ENCODE peak calls at places on chromosomes 13 and 19, in eight cellular contexts. One of them, this sample, is unnamed.

GRCh38 chr13:51760592-51760991 is 43.4 kb downstream of the DHRS12 start:
- DNase-seq in ascending aorta: peak; percentile 87
- DNase-seq in uterus: no peak
- DNase-seq in neuronal stem cell: no peak
- DNase-seq in neural progenitor cell: no peak
- DNase-seq in lower lobe of right lung: no peak
- DNase-seq in pancreas: no peak
- DNase-seq in esophagus squamous epithelium: no peak
- DNase-seq in this sample: no peak

GRCh38 chr19:49677232-49677881 is at the start of gene PRMT1:
- DNase-seq in neuronal stem cell: no peak
- DNase-seq in lower lobe of right lung: no peak
- DNase-seq in esophagus squamous epithelium: no peak
- DNase-seq in neural progenitor cell: no peak
- DNase-seq in pancreas: no peak
- DNase-seq in ascending aorta: no peak
- DNase-seq in uterus: no peak
- DNase-seq in this sample: no peak

GRCh38 chr13:78600317-78600899 is 2.9 kb downstream of the POU4F1 start:
- DNase-seq in esophagus squamous epithelium: no peak
- DNase-seq in lower lobe of right lung: no peak
- DNase-seq in neuronal stem cell: peak; percentile 29
- DNase-seq in pancreas: no peak
- DNase-seq in ascending aorta: no peak
- DNase-seq in uterus: no peak
- DNase-seq in neural progenitor cell: peak; percentile 31
- DNase-seq in this sample: no peak

GRCh38 chr19:46955114-46955812 is 64.4 kb upstream of the NPAS1 start:
- DNase-seq in uterus: no peak
- DNase-seq in lower lobe of right lung: no peak
- DNase-seq in esophagus squamous epithelium: no peak
- DNase-seq in ascending aorta: no peak
- DNase-seq in neuronal stem cell: no peak
- DNase-seq in neural progenitor cell: no peak
- DNase-seq in pancreas: no peak
- DNase-seq in this sample: peak; percentile 52

GRCh38 chr19:29772696-29773095 is 39.1 kb upstream of the CCNE1 start:
- DNase-seq in esophagus squamous epithelium: no peak
- DNase-seq in ascending aorta: no peak
- DNase-seq in lower lobe of right lung: no peak
- DNase-seq in neural progenitor cell: no peak
- DNase-seq in pancreas: no peak
- DNase-seq in neuronal stem cell: no peak
- DNase-seq in uterus: no peak
- DNase-seq in this sample: no peak

GRCh38 chr19:28454083-28454482 is 758.9 kb downstream of the UQCRFS1 start:
- DNase-seq in uterus: no peak
- DNase-seq in lower lobe of right lung: no peak
- DNase-seq in esophagus squamous epithelium: no peak
- DNase-seq in pancreas: no peak
- DNase-seq in neural progenitor cell: no peak
- DNase-seq in ascending aorta: no peak
- DNase-seq in neuronal stem cell: no peak
- DNase-seq in this sample: no peak

GRCh38 chr19:6802336-6803035 is 30.0 kb downstream of the VAV1 start:
- DNase-seq in ascending aorta: peak; percentile 72
- DNase-seq in neural progenitor cell: peak; percentile 7
- DNase-seq in uterus: no peak
- DNase-seq in lower lobe of right lung: peak; percentile 76
- DNase-seq in pancreas: no peak
- DNase-seq in neuronal stem cell: no peak
- DNase-seq in esophagus squamous epithelium: peak; percentile 21
- DNase-seq in this sample: peak; percentile 72

GRCh38 chr13:35163674-35164073 is 221.6 kb downstream of the NBEA start:
- DNase-seq in neural progenitor cell: no peak
- DNase-seq in uterus: no peak
- DNase-seq in neuronal stem cell: no peak
- DNase-seq in ascending aorta: no peak
- DNase-seq in esophagus squamous epithelium: no peak
- DNase-seq in pancreas: no peak
- DNase-seq in lower lobe of right lung: no peak
- DNase-seq in this sample: no peak

GRCh38 chr19:30224689-30225606 is 147.2 kb upstream of the ZNF536 start:
- DNase-seq in pancreas: peak; percentile 36
- DNase-seq in ascending aorta: no peak
- DNase-seq in esophagus squamous epithelium: no peak
- DNase-seq in neural progenitor cell: peak; percentile 64
- DNase-seq in lower lobe of right lung: no peak
- DNase-seq in neuronal stem cell: no peak
- DNase-seq in uterus: no peak
- DNase-seq in this sample: no peak

GRCh38 chr19:45508931-45509691 is 1.8 kb downstream of the VASP start:
- DNase-seq in esophagus squamous epithelium: no peak
- DNase-seq in uterus: peak; percentile 82
- DNase-seq in pancreas: peak; percentile 86
- DNase-seq in neuronal stem cell: peak; percentile 37
- DNase-seq in lower lobe of right lung: peak; percentile 84
- DNase-seq in neural progenitor cell: peak; percentile 77
- DNase-seq in ascending aorta: peak; percentile 93
- DNase-seq in this sample: peak; percentile 15

GRCh38 chr19:995051-995827 is 5.0 kb upstream of the GRIN3B start:
- DNase-seq in pancreas: peak; percentile 88
- DNase-seq in neuronal stem cell: no peak
- DNase-seq in ascending aorta: no peak
- DNase-seq in uterus: no peak
- DNase-seq in esophagus squamous epithelium: no peak
- DNase-seq in neural progenitor cell: no peak
- DNase-seq in lower lobe of right lung: peak; percentile 78
- DNase-seq in this sample: no peak

GRCh38 chr19:15379996-15380647 is 535 bp upstream of the AKAP8 start:
- DNase-seq in esophagus squamous epithelium: no peak
- DNase-seq in uterus: no peak
- DNase-seq in lower lobe of right lung: no peak
- DNase-seq in neuronal stem cell: no peak
- DNase-seq in pancreas: peak; percentile 82
- DNase-seq in ascending aorta: peak; percentile 73
- DNase-seq in neural progenitor cell: no peak
- DNase-seq in this sample: no peak

GRCh38 chr19:3983542-3983914 is 1.7 kb downstream of the EEF2 start:
- DNase-seq in neural progenitor cell: no peak
- DNase-seq in neuronal stem cell: no peak
- DNase-seq in pancreas: no peak
- DNase-seq in lower lobe of right lung: no peak
- DNase-seq in ascending aorta: no peak
- DNase-seq in uterus: no peak
- DNase-seq in esophagus squamous epithelium: no peak
- DNase-seq in this sample: no peak

GRCh38 chr13:108342369-108343289 is 73.1 kb downstream of the TNFSF13B start:
- DNase-seq in neuronal stem cell: peak; percentile 14
- DNase-seq in uterus: no peak
- DNase-seq in neural progenitor cell: peak; percentile 58
- DNase-seq in lower lobe of right lung: no peak
- DNase-seq in ascending aorta: no peak
- DNase-seq in esophagus squamous epithelium: no peak
- DNase-seq in pancreas: no peak
- DNase-seq in this sample: no peak

GRCh38 chr19:17522988-17523872 is 11.8 kb downstream of the PGLS start:
- DNase-seq in ascending aorta: peak; percentile 72
- DNase-seq in pancreas: no peak
- DNase-seq in lower lobe of right lung: peak; percentile 85
- DNase-seq in uterus: no peak
- DNase-seq in neural progenitor cell: no peak
- DNase-seq in neuronal stem cell: no peak
- DNase-seq in esophagus squamous epithelium: peak; percentile 55
- DNase-seq in this sample: no peak

GRCh38 chr19:30557927-30558557 is 185.9 kb downstream of the ZNF536 start:
- DNase-seq in uterus: no peak
- DNase-seq in lower lobe of right lung: no peak
- DNase-seq in neural progenitor cell: no peak
- DNase-seq in ascending aorta: no peak
- DNase-seq in neuronal stem cell: peak; percentile 5
- DNase-seq in pancreas: no peak
- DNase-seq in esophagus squamous epithelium: no peak
- DNase-seq in this sample: no peak

GRCh38 chr19:5947435-5947834 is 30.5 kb downstream of the RANBP3 start:
- DNase-seq in pancreas: peak; percentile 32
- DNase-seq in neural progenitor cell: no peak
- DNase-seq in esophagus squamous epithelium: no peak
- DNase-seq in neuronal stem cell: no peak
- DNase-seq in ascending aorta: peak; percentile 79
- DNase-seq in uterus: peak; percentile 81
- DNase-seq in lower lobe of right lung: peak; percentile 80
- DNase-seq in this sample: no peak

GRCh38 chr19:58002384-58003152 is at the start of gene ZNF606:
- DNase-seq in ascending aorta: peak; percentile 90
- DNase-seq in uterus: peak; percentile 86
- DNase-seq in neuronal stem cell: peak; percentile 85
- DNase-seq in esophagus squamous epithelium: peak; percentile 18
- DNase-seq in neural progenitor cell: peak; percentile 96
- DNase-seq in lower lobe of right lung: peak; percentile 93
- DNase-seq in pancreas: peak; percentile 95
- DNase-seq in this sample: peak; percentile 76

GRCh38 chr19:49223472-49223871 is 65.9 kb downstream of the TRPM4 start:
- DNase-seq in lower lobe of right lung: no peak
- DNase-seq in pancreas: no peak
- DNase-seq in ascending aorta: no peak
- DNase-seq in neural progenitor cell: no peak
- DNase-seq in neuronal stem cell: no peak
- DNase-seq in esophagus squamous epithelium: no peak
- DNase-seq in uterus: no peak
- DNase-seq in this sample: no peak

GRCh38 chr13:60099631-60100420 is 63.9 kb downstream of the DIAPH3 start:
- DNase-seq in uterus: no peak
- DNase-seq in pancreas: no peak
- DNase-seq in neuronal stem cell: no peak
- DNase-seq in lower lobe of right lung: no peak
- DNase-seq in ascending aorta: no peak
- DNase-seq in esophagus squamous epithelium: no peak
- DNase-seq in neural progenitor cell: no peak
- DNase-seq in this sample: no peak

GRCh38 chr19:6056801-6057650 is 53.3 kb downstream of the RFX2 start:
- DNase-seq in neuronal stem cell: no peak
- DNase-seq in esophagus squamous epithelium: no peak
- DNase-seq in ascending aorta: peak; percentile 94
- DNase-seq in lower lobe of right lung: peak; percentile 79
- DNase-seq in pancreas: peak; percentile 38
- DNase-seq in uterus: peak; percentile 87
- DNase-seq in neural progenitor cell: no peak
- DNase-seq in this sample: no peak

GRCh38 chr13:38868399-38868798 is 122.2 kb downstream of the STOML3 start:
- DNase-seq in lower lobe of right lung: no peak
- DNase-seq in pancreas: no peak
- DNase-seq in neuronal stem cell: no peak
- DNase-seq in esophagus squamous epithelium: no peak
- DNase-seq in uterus: no peak
- DNase-seq in neural progenitor cell: no peak
- DNase-seq in ascending aorta: no peak
- DNase-seq in this sample: no peak

GRCh38 chr13:95553614-95554385 is 1.3 kb downstream of the CLDN10 start:
- DNase-seq in esophagus squamous epithelium: no peak
- DNase-seq in neuronal stem cell: no peak
- DNase-seq in lower lobe of right lung: peak; percentile 48
- DNase-seq in pancreas: peak; percentile 66
- DNase-seq in uterus: no peak
- DNase-seq in neural progenitor cell: peak; percentile 55
- DNase-seq in ascending aorta: no peak
- DNase-seq in this sample: no peak

GRCh38 chr13:52141299-52141698 is 12.4 kb upstream of the NEK5 start:
- DNase-seq in pancreas: no peak
- DNase-seq in uterus: no peak
- DNase-seq in ascending aorta: no peak
- DNase-seq in neural progenitor cell: no peak
- DNase-seq in neuronal stem cell: no peak
- DNase-seq in lower lobe of right lung: no peak
- DNase-seq in esophagus squamous epithelium: no peak
- DNase-seq in this sample: no peak

GRCh38 chr13:46663216-46663615 is 110.2 kb downstream of the LRCH1 start:
- DNase-seq in ascending aorta: no peak
- DNase-seq in neural progenitor cell: no peak
- DNase-seq in pancreas: no peak
- DNase-seq in esophagus squamous epithelium: no peak
- DNase-seq in uterus: no peak
- DNase-seq in neuronal stem cell: no peak
- DNase-seq in lower lobe of right lung: no peak
- DNase-seq in this sample: no peak
- H3K4me1 ChIP-seq in ascending aorta: peaks cover 8% of the 10 kb centered on the region
- H3K4me1 ChIP-seq in neural progenitor cell: peaks cover 37% of the 10 kb centered on the region
- H3K4me1 ChIP-seq in pancreas: peaks cover 13% of the 10 kb centered on the region
- H3K4me1 ChIP-seq in esophagus squamous epithelium: no peaks in the 10 kb centered on the region
- H3K4me1 ChIP-seq in uterus: peaks cover 12% of the 10 kb centered on the region
- H3K4me1 ChIP-seq in neuronal stem cell: peaks cover 17% of the 10 kb centered on the region
- H3K4me1 ChIP-seq in lower lobe of right lung: peaks cover 67% of the 10 kb centered on the region
- H3K4me1 ChIP-seq in this sample: peaks cover 13% of the 10 kb centered on the region

DNA sequence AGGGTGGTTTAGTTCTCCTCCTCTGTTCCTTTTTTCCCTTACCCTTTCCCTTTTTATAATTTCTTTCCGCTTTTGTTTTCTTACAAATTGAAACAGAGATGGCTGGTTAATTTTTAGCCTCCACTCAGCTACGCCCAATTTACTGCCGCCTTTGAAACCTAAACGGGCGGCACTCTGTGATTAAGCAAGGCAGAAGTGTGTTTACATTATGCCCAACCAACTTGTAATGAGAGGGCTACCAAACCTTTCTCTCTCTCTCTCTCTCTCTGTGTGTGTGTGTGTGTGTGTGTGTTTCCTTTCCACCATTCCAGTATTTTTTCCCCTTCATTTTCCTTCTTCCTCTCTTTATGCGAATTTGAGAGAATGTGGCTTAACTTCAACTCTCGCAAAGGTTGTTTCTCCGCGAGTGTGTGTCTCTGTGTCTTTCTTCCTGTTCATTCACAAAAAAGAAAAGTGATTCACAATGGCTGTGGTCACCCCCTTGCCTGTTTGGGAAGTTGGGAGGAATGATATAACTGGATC is 31.3 kb downstream of the NFIX start:
- DNase-seq in uterus: no peak
- DNase-seq in neural progenitor cell: no peak
- DNase-seq in lower lobe of right lung: no peak
- DNase-seq in pancreas: no peak
- DNase-seq in esophagus squamous epithelium: no peak
- DNase-seq in neuronal stem cell: no peak
- DNase-seq in ascending aorta: no peak
- DNase-seq in this sample: no peak
- H3K4me3 ChIP-seq in uterus: peak overlapping the region; percentile 33
- H3K4me3 ChIP-seq in neural progenitor cell: no peak overlapping the region
- H3K4me3 ChIP-seq in lower lobe of right lung: peak overlapping the region; percentile 55
- H3K4me3 ChIP-seq in pancreas: no peak overlapping the region
- H3K4me3 ChIP-seq in esophagus squamous epithelium: no peak overlapping the region
- H3K4me3 ChIP-seq in neuronal stem cell: no peak overlapping the region
- H3K4me3 ChIP-seq in ascending aorta: peak overlapping the region; percentile 57
- H3K4me3 ChIP-seq in this sample: no peak overlapping the region

GRCh38 chr13:50141660-50142010 is 126.4 kb downstream of the KCNRG start:
- DNase-seq in neuronal stem cell: no peak
- DNase-seq in uterus: no peak
- DNase-seq in ascending aorta: no peak
- DNase-seq in esophagus squamous epithelium: no peak
- DNase-seq in lower lobe of right lung: no peak
- DNase-seq in neural progenitor cell: no peak
- DNase-seq in pancreas: no peak
- DNase-seq in this sample: no peak
- H3K27ac ChIP-seq in neuronal stem cell: no peak overlapping the region
- H3K27ac ChIP-seq in uterus: no peak overlapping the region
- H3K27ac ChIP-seq in ascending aorta: no peak overlapping the region
- H3K27ac ChIP-seq in esophagus squamous epithelium: no peak overlapping the region
- H3K27ac ChIP-seq in lower lobe of right lung: peak overlapping the region; percentile 18
- H3K27ac ChIP-seq in neural progenitor cell: no peak overlapping the region
- H3K27ac ChIP-seq in pancreas: no peak overlapping the region
- H3K27ac ChIP-seq in this sample: no peak overlapping the region

GRCh38 chr19:2225415-2226050 is 10.6 kb downstream of the PLEKHJ1 start:
- DNase-seq in lower lobe of right lung: no peak
- DNase-seq in pancreas: no peak
- DNase-seq in neuronal stem cell: no peak
- DNase-seq in ascending aorta: no peak
- DNase-seq in esophagus squamous epithelium: no peak
- DNase-seq in uterus: no peak
- DNase-seq in neural progenitor cell: no peak
- DNase-seq in this sample: no peak
- H3K4me1 ChIP-seq in lower lobe of right lung: no peaks in the 10 kb centered on the region
- H3K4me1 ChIP-seq in pancreas: no peaks in the 10 kb centered on the region
- H3K4me1 ChIP-seq in neuronal stem cell: no peaks in the 10 kb centered on the region
- H3K4me1 ChIP-seq in ascending aorta: no peaks in the 10 kb centered on the region
- H3K4me1 ChIP-seq in esophagus squamous epithelium: no peaks in the 10 kb centered on the region
- H3K4me1 ChIP-seq in uterus: no peaks in the 10 kb centered on the region
- H3K4me1 ChIP-seq in neural progenitor cell: no peaks in the 10 kb centered on the region
- H3K4me1 ChIP-seq in this sample: no peaks in the 10 kb centered on the region

This sample was measured in CD8-positive, alpha-beta memory T cell.